ENCODE peak calls at places on chromosomes 6 and 20, in ten cellular contexts. Z, U, C, P, R, W, K, O, Q and D are unnamed samples.

GRCh38 chr6:163729127-163729872 is 314.8 kb downstream of the QKI start:
- DNase-seq in U (no peak), W (no peak), P (no peak), O (no peak), K (no peak), Z (peak), C (peak), Q (no peak), R (no peak), D (no peak)

GRCh38 chr6:2986722-2987196 is 12.9 kb upstream of the NQO2 start:
- DNase-seq in Q (peak), O (no peak), R (no peak), P (no peak), Z (no peak), U (no peak), C (no peak), K (no peak), W (peak), D (no peak)

GRCh38 chr6:117591405-117591804 is 10.9 kb downstream of the GOPC start:
- DNase-seq in Z (no peak), R (no peak), O (no peak), P (no peak), K (no peak), W (no peak), Q (peak), U (no peak), C (no peak), D (no peak)

GRCh38 chr20:25018425-25018824 is 25.9 kb upstream of the APMAP start:
- DNase-seq in Q (no peak), P (no peak), C (no peak), K (no peak), Z (no peak), O (no peak), R (no peak), U (no peak), W (peak), D (no peak)

GRCh38 chr6:168368063-168368835 is 48.7 kb upstream of the DACT2 start:
- DNase-seq in P (no peak), C (peak), U (no peak), W (no peak), R (no peak), K (no peak), Z (no peak), O (no peak), Q (no peak), D (no peak)

GRCh38 chr6:7894272-7895124 is 16.1 kb downstream of the TXNDC5 start:
- DNase-seq in P (no peak), C (no peak), Q (no peak), R (no peak), U (no peak), Z (no peak), K (no peak), W (no peak), O (no peak), D (no peak)

GRCh38 chr6:75936682-75937081 is 135.8 kb downstream of the IMPG1 start:
- DNase-seq in P (no peak), K (no peak), C (no peak), U (no peak), O (no peak), Q (no peak), W (no peak), R (no peak), Z (no peak), D (no peak)

GRCh38 chr6:128098000-128098581 is 197.2 kb upstream of the THEMIS start:
- DNase-seq in O (no peak), K (no peak), C (no peak), R (no peak), Q (no peak), U (no peak), P (no peak), Z (no peak), W (no peak), D (no peak)

GRCh38 chr6:101268541-101268940 is 125.0 kb upstream of the GRIK2 start:
- DNase-seq in R (no peak), O (no peak), P (no peak), U (peak), K (no peak), Z (no peak), W (no peak), C (no peak), Q (peak), D (no peak)

GRCh38 chr6:111810321-111811235 is 62.7 kb downstream of the FYN start:
- DNase-seq in C (no peak), R (no peak), Z (no peak), P (no peak), W (no peak), K (no peak), O (no peak), Q (no peak), U (no peak), D (no peak)

GRCh38 chr6:140684776-140685550 is 1310.5 kb upstream of the CITED2 start:
- DNase-seq in O (no peak), Z (no peak), Q (no peak), C (no peak), P (no peak), R (no peak), K (no peak), W (no peak), U (peak), D (no peak)

GRCh38 chr20:9800406-9800805 is 38.5 kb downstream of the PAK5 start:
- DNase-seq in O (no peak), R (no peak), Q (no peak), U (no peak), W (no peak), K (no peak), P (no peak), C (no peak), Z (no peak), D (no peak)

GRCh38 chr20:51456511-51457280 is 85.8 kb downstream of the NFATC2 start:
- DNase-seq in W (peak), K (no peak), Z (peak), O (peak), U (peak), Q (peak), R (peak), P (peak), C (peak), D (no peak)

GRCh38 chr6:118054082-118054481 is 147.0 kb downstream of the SLC35F1 start:
- DNase-seq in Z (no peak), P (no peak), C (no peak), R (no peak), W (no peak), O (no peak), Q (no peak), K (no peak), U (no peak), D (no peak)

GRCh38 chr20:62774762-62775161 is 21.5 kb upstream of the MRGBP start:
- DNase-seq in R (no peak), Z (no peak), O (no peak), K (no peak), P (no peak), U (peak), C (no peak), Q (no peak), W (no peak), D (peak)

GRCh38 chr6:81878479-81878878 is 126.0 kb upstream of the TENT5A start:
- DNase-seq in Z (no peak), K (no peak), Q (no peak), W (no peak), C (no peak), U (no peak), O (no peak), R (no peak), P (no peak), D (no peak)

GRCh38 chr6:4856779-4857178 is 80.6 kb downstream of the CDYL start:
- DNase-seq in Z (no peak), W (no peak), O (no peak), U (no peak), C (no peak), Q (no peak), R (no peak), P (no peak), K (no peak), D (no peak)

DNA sequence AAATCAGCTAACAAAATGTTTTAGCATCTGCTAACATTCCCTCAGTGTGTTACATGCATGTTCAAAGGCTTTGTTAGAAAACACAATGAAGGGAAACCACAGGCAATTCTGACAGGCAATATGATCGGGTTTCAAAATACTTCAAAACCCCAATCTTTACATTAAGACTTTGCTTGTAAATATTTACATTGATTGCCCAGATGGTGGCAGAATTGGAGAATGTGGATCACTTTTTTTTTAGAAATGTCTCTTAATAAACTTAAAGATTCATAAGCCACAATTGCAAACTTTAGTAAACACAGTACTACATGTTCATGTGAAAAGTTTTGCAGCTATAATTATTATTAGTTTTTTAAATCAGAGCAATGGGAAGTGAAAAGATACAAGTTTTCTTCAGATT is 928.5 kb upstream of the FLRT3 start:
- DNase-seq in K (no peak), U (no peak), Q (no peak), W (no peak), R (no peak), Z (no peak), P (no peak), C (no peak), O (no peak), D (no peak)
- TF ChIP-seq CTCF in K (no peak), U (no peak), Q (no peak), W (no peak), R (no peak), Z (no peak), P (no peak), C (no peak), O (no peak), D (no peak)

DNA sequence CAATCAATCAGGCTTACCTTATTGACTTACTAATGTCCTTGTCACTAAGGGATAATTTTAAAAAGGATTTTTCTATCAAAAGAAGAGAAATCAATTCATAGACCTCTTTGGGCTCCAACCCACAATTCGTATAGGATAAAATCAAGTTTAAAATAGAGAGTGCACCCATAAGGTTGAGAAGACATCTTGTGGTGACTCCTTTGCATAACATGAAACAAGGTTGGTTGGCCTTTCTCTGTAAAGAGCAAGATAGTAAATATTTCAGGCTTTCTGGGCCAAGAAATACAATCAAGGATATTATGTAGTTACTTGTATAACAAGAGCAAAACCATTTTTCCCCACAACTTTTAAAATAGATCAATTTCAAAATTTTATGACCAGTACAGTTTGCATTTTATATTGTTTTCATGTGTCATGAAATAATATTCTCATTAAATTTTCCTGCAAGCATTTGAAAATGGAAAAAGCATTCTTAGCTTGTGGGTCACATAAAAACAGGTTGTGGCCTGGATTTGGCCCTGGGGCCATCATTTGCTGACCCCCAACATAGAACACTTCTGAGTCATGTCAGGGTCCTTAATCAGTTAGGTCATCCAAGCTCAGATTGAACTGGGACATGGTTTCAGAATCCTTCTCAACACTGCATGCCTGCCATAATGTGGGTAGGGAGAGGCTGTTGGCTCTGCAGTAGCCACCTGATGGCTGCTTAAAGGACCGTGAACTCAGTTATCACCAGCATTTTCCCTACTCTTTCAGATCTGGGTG is 76.7 kb downstream of the MYB start:
- DNase-seq in W (no peak), U (peak), C (no peak), Z (no peak), R (no peak), P (no peak), Q (no peak), K (no peak), O (no peak), D (no peak)
- TF ChIP-seq CTCF in W (no peak), U (peak), C (no peak), Z (no peak), R (peak), P (no peak), Q (no peak), K (no peak), O (no peak), D (no peak)

GRCh38 chr20:40706977-40707582 is 18.0 kb upstream of the MAFB start:
- DNase-seq in P (peak), Q (no peak), W (no peak), R (no peak), U (peak), K (no peak), C (no peak), O (no peak), Z (peak), D (no peak)
- TF ChIP-seq CTCF in P (no peak), Q (peak), W (no peak), R (no peak), U (peak), K (peak), C (no peak), O (no peak), Z (peak), D (no peak)

GRCh38 chr6:33771342-33772113 is 17.4 kb downstream of the LEMD2 start:
- DNase-seq in K (peak), W (peak), Z (peak), O (peak), Q (peak), C (peak), U (peak), R (no peak), P (peak), D (peak)
- TF ChIP-seq CTCF in K (peak), W (peak), Z (peak), O (peak), Q (peak), C (peak), U (peak), R (peak), P (peak), D (peak)